ENCODE peak calls at places on chromosomes 13 and 19, in ten cellular contexts. One of them, this sample, is unnamed.

GRCh38 chr13:68176486-68176885 is 946.4 kb upstream of the PCDH9 start:
- DNase-seq in GM03348: no peak
- DNase-seq in dorsolateral prefrontal cortex: no peak
- DNase-seq in adrenal gland: peak
- DNase-seq in neural crest cell: no peak
- DNase-seq in epithelial cell of proximal tubule: peak
- DNase-seq in stimulated activated CD8-positive, alpha-beta memory T cell treated with anti-CD3 and anti-CD28 coated beads, Interleukin-2, amount 100 ng/mL, for 1 hour: no peak
- DNase-seq in midbrain: no peak
- DNase-seq in activated T-helper 1 cell treated with Interleukin-2 at 50 U/mL for 16 hours: no peak
- DNase-seq in thoracic aorta: no peak
- DNase-seq in this sample: no peak

GRCh38 chr13:94556016-94556415 is 39.9 kb downstream of the TGDS start:
- DNase-seq in epithelial cell of proximal tubule: no peak
- DNase-seq in stimulated activated CD8-positive, alpha-beta memory T cell treated with anti-CD3 and anti-CD28 coated beads, Interleukin-2, amount 100 ng/mL, for 1 hour: no peak
- DNase-seq in neural crest cell: no peak
- DNase-seq in activated T-helper 1 cell treated with Interleukin-2 at 50 U/mL for 16 hours: no peak
- DNase-seq in dorsolateral prefrontal cortex: no peak
- DNase-seq in midbrain: no peak
- DNase-seq in GM03348: no peak
- DNase-seq in adrenal gland: no peak
- DNase-seq in thoracic aorta: no peak
- DNase-seq in this sample: no peak

GRCh38 chr13:106533940-106534843 is 1.3 kb downstream of the EFNB2 start:
- DNase-seq in midbrain: peak
- DNase-seq in epithelial cell of proximal tubule: no peak
- DNase-seq in thoracic aorta: no peak
- DNase-seq in adrenal gland: no peak
- DNase-seq in GM03348: peak
- DNase-seq in stimulated activated CD8-positive, alpha-beta memory T cell treated with anti-CD3 and anti-CD28 coated beads, Interleukin-2, amount 100 ng/mL, for 1 hour: no peak
- DNase-seq in dorsolateral prefrontal cortex: no peak
- DNase-seq in activated T-helper 1 cell treated with Interleukin-2 at 50 U/mL for 16 hours: no peak
- DNase-seq in neural crest cell: peak
- DNase-seq in this sample: peak

GRCh38 chr19:48638831-48639381 is 1.7 kb upstream of the DBP start:
- DNase-seq in dorsolateral prefrontal cortex: no peak
- DNase-seq in adrenal gland: peak
- DNase-seq in neural crest cell: no peak
- DNase-seq in thoracic aorta: no peak
- DNase-seq in epithelial cell of proximal tubule: no peak
- DNase-seq in midbrain: no peak
- DNase-seq in GM03348: no peak
- DNase-seq in stimulated activated CD8-positive, alpha-beta memory T cell treated with anti-CD3 and anti-CD28 coated beads, Interleukin-2, amount 100 ng/mL, for 1 hour: no peak
- DNase-seq in activated T-helper 1 cell treated with Interleukin-2 at 50 U/mL for 16 hours: no peak
- DNase-seq in this sample: no peak

GRCh38 chr19:32607479-32607878 is 26.5 kb downstream of the PDCD5 start:
- DNase-seq in epithelial cell of proximal tubule: no peak
- DNase-seq in GM03348: no peak
- DNase-seq in dorsolateral prefrontal cortex: no peak
- DNase-seq in neural crest cell: no peak
- DNase-seq in activated T-helper 1 cell treated with Interleukin-2 at 50 U/mL for 16 hours: no peak
- DNase-seq in midbrain: no peak
- DNase-seq in adrenal gland: no peak
- DNase-seq in stimulated activated CD8-positive, alpha-beta memory T cell treated with anti-CD3 and anti-CD28 coated beads, Interleukin-2, amount 100 ng/mL, for 1 hour: no peak
- DNase-seq in thoracic aorta: no peak
- DNase-seq in this sample: no peak

GRCh38 chr19:40663712-40664692 is 26.4 kb downstream of the NUMBL start:
- DNase-seq in midbrain: no peak
- DNase-seq in activated T-helper 1 cell treated with Interleukin-2 at 50 U/mL for 16 hours: no peak
- DNase-seq in dorsolateral prefrontal cortex: no peak
- DNase-seq in GM03348: peak
- DNase-seq in thoracic aorta: no peak
- DNase-seq in stimulated activated CD8-positive, alpha-beta memory T cell treated with anti-CD3 and anti-CD28 coated beads, Interleukin-2, amount 100 ng/mL, for 1 hour: no peak
- DNase-seq in adrenal gland: peak
- DNase-seq in epithelial cell of proximal tubule: no peak
- DNase-seq in neural crest cell: no peak
- DNase-seq in this sample: no peak

GRCh38 chr13:99425485-99426341 is 75.6 kb upstream of the TM9SF2 start:
- DNase-seq in GM03348: no peak
- DNase-seq in activated T-helper 1 cell treated with Interleukin-2 at 50 U/mL for 16 hours: peak
- DNase-seq in stimulated activated CD8-positive, alpha-beta memory T cell treated with anti-CD3 and anti-CD28 coated beads, Interleukin-2, amount 100 ng/mL, for 1 hour: no peak
- DNase-seq in dorsolateral prefrontal cortex: no peak
- DNase-seq in adrenal gland: no peak
- DNase-seq in epithelial cell of proximal tubule: no peak
- DNase-seq in thoracic aorta: no peak
- DNase-seq in midbrain: peak
- DNase-seq in neural crest cell: no peak
- DNase-seq in this sample: no peak

GRCh38 chr19:42069619-42070293 is at the start of gene GRIK5:
- DNase-seq in neural crest cell: no peak
- DNase-seq in activated T-helper 1 cell treated with Interleukin-2 at 50 U/mL for 16 hours: no peak
- DNase-seq in dorsolateral prefrontal cortex: no peak
- DNase-seq in epithelial cell of proximal tubule: no peak
- DNase-seq in midbrain: no peak
- DNase-seq in GM03348: no peak
- DNase-seq in thoracic aorta: no peak
- DNase-seq in stimulated activated CD8-positive, alpha-beta memory T cell treated with anti-CD3 and anti-CD28 coated beads, Interleukin-2, amount 100 ng/mL, for 1 hour: no peak
- DNase-seq in adrenal gland: no peak
- DNase-seq in this sample: peak

GRCh38 chr13:56352356-56352755 is 788.4 kb upstream of the PRR20A start:
- DNase-seq in thoracic aorta: no peak
- DNase-seq in epithelial cell of proximal tubule: peak
- DNase-seq in neural crest cell: no peak
- DNase-seq in midbrain: no peak
- DNase-seq in adrenal gland: no peak
- DNase-seq in stimulated activated CD8-positive, alpha-beta memory T cell treated with anti-CD3 and anti-CD28 coated beads, Interleukin-2, amount 100 ng/mL, for 1 hour: no peak
- DNase-seq in dorsolateral prefrontal cortex: no peak
- DNase-seq in GM03348: no peak
- DNase-seq in activated T-helper 1 cell treated with Interleukin-2 at 50 U/mL for 16 hours: no peak
- DNase-seq in this sample: no peak

GRCh38 chr13:30880756-30881155 is 25.3 kb upstream of the MEDAG start:
- DNase-seq in dorsolateral prefrontal cortex: no peak
- DNase-seq in activated T-helper 1 cell treated with Interleukin-2 at 50 U/mL for 16 hours: no peak
- DNase-seq in GM03348: peak
- DNase-seq in stimulated activated CD8-positive, alpha-beta memory T cell treated with anti-CD3 and anti-CD28 coated beads, Interleukin-2, amount 100 ng/mL, for 1 hour: no peak
- DNase-seq in midbrain: no peak
- DNase-seq in adrenal gland: peak
- DNase-seq in thoracic aorta: no peak
- DNase-seq in neural crest cell: no peak
- DNase-seq in epithelial cell of proximal tubule: peak
- DNase-seq in this sample: no peak

GRCh38 chr19:29639086-29639485 is 26.2 kb upstream of the PLEKHF1 start:
- DNase-seq in epithelial cell of proximal tubule: no peak
- DNase-seq in neural crest cell: no peak
- DNase-seq in thoracic aorta: no peak
- DNase-seq in dorsolateral prefrontal cortex: no peak
- DNase-seq in stimulated activated CD8-positive, alpha-beta memory T cell treated with anti-CD3 and anti-CD28 coated beads, Interleukin-2, amount 100 ng/mL, for 1 hour: no peak
- DNase-seq in activated T-helper 1 cell treated with Interleukin-2 at 50 U/mL for 16 hours: no peak
- DNase-seq in midbrain: no peak
- DNase-seq in adrenal gland: no peak
- DNase-seq in GM03348: no peak
- DNase-seq in this sample: no peak

GRCh38 chr19:10780368-10780767 is 55.6 kb downstream of the TMED1 start:
- DNase-seq in midbrain: peak
- DNase-seq in epithelial cell of proximal tubule: no peak
- DNase-seq in dorsolateral prefrontal cortex: no peak
- DNase-seq in GM03348: no peak
- DNase-seq in thoracic aorta: no peak
- DNase-seq in activated T-helper 1 cell treated with Interleukin-2 at 50 U/mL for 16 hours: no peak
- DNase-seq in neural crest cell: no peak
- DNase-seq in adrenal gland: peak
- DNase-seq in stimulated activated CD8-positive, alpha-beta memory T cell treated with anti-CD3 and anti-CD28 coated beads, Interleukin-2, amount 100 ng/mL, for 1 hour: no peak
- DNase-seq in this sample: no peak

GRCh38 chr19:10091892-10092641 is 6.0 kb downstream of the SHFL start:
- DNase-seq in dorsolateral prefrontal cortex: no peak
- DNase-seq in activated T-helper 1 cell treated with Interleukin-2 at 50 U/mL for 16 hours: no peak
- DNase-seq in thoracic aorta: no peak
- DNase-seq in adrenal gland: peak
- DNase-seq in GM03348: no peak
- DNase-seq in neural crest cell: no peak
- DNase-seq in stimulated activated CD8-positive, alpha-beta memory T cell treated with anti-CD3 and anti-CD28 coated beads, Interleukin-2, amount 100 ng/mL, for 1 hour: no peak
- DNase-seq in epithelial cell of proximal tubule: no peak
- DNase-seq in midbrain: no peak
- DNase-seq in this sample: no peak

GRCh38 chr19:48596679-48597465 is 9.7 kb upstream of the SPACA4 start:
- DNase-seq in neural crest cell: no peak
- DNase-seq in adrenal gland: no peak
- DNase-seq in stimulated activated CD8-positive, alpha-beta memory T cell treated with anti-CD3 and anti-CD28 coated beads, Interleukin-2, amount 100 ng/mL, for 1 hour: no peak
- DNase-seq in midbrain: no peak
- DNase-seq in dorsolateral prefrontal cortex: no peak
- DNase-seq in GM03348: no peak
- DNase-seq in activated T-helper 1 cell treated with Interleukin-2 at 50 U/mL for 16 hours: peak
- DNase-seq in thoracic aorta: no peak
- DNase-seq in epithelial cell of proximal tubule: no peak
- DNase-seq in this sample: no peak

GRCh38 chr19:19361075-19361594 is 40.5 kb downstream of the MAU2 start:
- DNase-seq in stimulated activated CD8-positive, alpha-beta memory T cell treated with anti-CD3 and anti-CD28 coated beads, Interleukin-2, amount 100 ng/mL, for 1 hour: peak
- DNase-seq in GM03348: peak
- DNase-seq in adrenal gland: peak
- DNase-seq in thoracic aorta: peak
- DNase-seq in dorsolateral prefrontal cortex: peak
- DNase-seq in activated T-helper 1 cell treated with Interleukin-2 at 50 U/mL for 16 hours: peak
- DNase-seq in midbrain: peak
- DNase-seq in neural crest cell: peak
- DNase-seq in epithelial cell of proximal tubule: no peak
- DNase-seq in this sample: peak

GRCh38 chr13:50916701-50917184 is 7.2 kb downstream of the RNASEH2B start:
- DNase-seq in adrenal gland: peak
- DNase-seq in midbrain: peak
- DNase-seq in neural crest cell: no peak
- DNase-seq in epithelial cell of proximal tubule: no peak
- DNase-seq in GM03348: no peak
- DNase-seq in activated T-helper 1 cell treated with Interleukin-2 at 50 U/mL for 16 hours: no peak
- DNase-seq in stimulated activated CD8-positive, alpha-beta memory T cell treated with anti-CD3 and anti-CD28 coated beads, Interleukin-2, amount 100 ng/mL, for 1 hour: no peak
- DNase-seq in thoracic aorta: no peak
- DNase-seq in dorsolateral prefrontal cortex: no peak
- DNase-seq in this sample: peak

GRCh38 chr19:10010247-10010691 is at the start of gene COL5A3:
- DNase-seq in GM03348: peak
- DNase-seq in midbrain: no peak
- DNase-seq in neural crest cell: no peak
- DNase-seq in adrenal gland: peak
- DNase-seq in thoracic aorta: no peak
- DNase-seq in epithelial cell of proximal tubule: no peak
- DNase-seq in stimulated activated CD8-positive, alpha-beta memory T cell treated with anti-CD3 and anti-CD28 coated beads, Interleukin-2, amount 100 ng/mL, for 1 hour: no peak
- DNase-seq in activated T-helper 1 cell treated with Interleukin-2 at 50 U/mL for 16 hours: no peak
- DNase-seq in dorsolateral prefrontal cortex: no peak
- DNase-seq in this sample: no peak

GRCh38 chr19:39969266-39969665 is 1.7 kb upstream of the PSMC4 start:
- DNase-seq in thoracic aorta: no peak
- DNase-seq in activated T-helper 1 cell treated with Interleukin-2 at 50 U/mL for 16 hours: no peak
- DNase-seq in dorsolateral prefrontal cortex: no peak
- DNase-seq in epithelial cell of proximal tubule: no peak
- DNase-seq in adrenal gland: no peak
- DNase-seq in stimulated activated CD8-positive, alpha-beta memory T cell treated with anti-CD3 and anti-CD28 coated beads, Interleukin-2, amount 100 ng/mL, for 1 hour: no peak
- DNase-seq in midbrain: no peak
- DNase-seq in GM03348: no peak
- DNase-seq in neural crest cell: no peak
- DNase-seq in this sample: no peak

GRCh38 chr13:51423766-51424165 is 29.1 kb downstream of the INTS6 start:
- DNase-seq in epithelial cell of proximal tubule: no peak
- DNase-seq in adrenal gland: no peak
- DNase-seq in dorsolateral prefrontal cortex: no peak
- DNase-seq in activated T-helper 1 cell treated with Interleukin-2 at 50 U/mL for 16 hours: no peak
- DNase-seq in neural crest cell: no peak
- DNase-seq in stimulated activated CD8-positive, alpha-beta memory T cell treated with anti-CD3 and anti-CD28 coated beads, Interleukin-2, amount 100 ng/mL, for 1 hour: no peak
- DNase-seq in GM03348: no peak
- DNase-seq in midbrain: no peak
- DNase-seq in thoracic aorta: no peak
- DNase-seq in this sample: no peak

GRCh38 chr13:66992183-66992582 is 238.0 kb downstream of the PCDH9 start:
- DNase-seq in neural crest cell: no peak
- DNase-seq in midbrain: peak
- DNase-seq in activated T-helper 1 cell treated with Interleukin-2 at 50 U/mL for 16 hours: no peak
- DNase-seq in GM03348: no peak
- DNase-seq in stimulated activated CD8-positive, alpha-beta memory T cell treated with anti-CD3 and anti-CD28 coated beads, Interleukin-2, amount 100 ng/mL, for 1 hour: no peak
- DNase-seq in dorsolateral prefrontal cortex: no peak
- DNase-seq in adrenal gland: no peak
- DNase-seq in epithelial cell of proximal tubule: peak
- DNase-seq in thoracic aorta: no peak
- DNase-seq in this sample: no peak

GRCh38 chr19:16599655-16600346 is 27.6 kb upstream of the SLC35E1 start:
- DNase-seq in thoracic aorta: no peak
- DNase-seq in epithelial cell of proximal tubule: no peak
- DNase-seq in dorsolateral prefrontal cortex: no peak
- DNase-seq in activated T-helper 1 cell treated with Interleukin-2 at 50 U/mL for 16 hours: no peak
- DNase-seq in GM03348: no peak
- DNase-seq in adrenal gland: no peak
- DNase-seq in midbrain: no peak
- DNase-seq in stimulated activated CD8-positive, alpha-beta memory T cell treated with anti-CD3 and anti-CD28 coated beads, Interleukin-2, amount 100 ng/mL, for 1 hour: no peak
- DNase-seq in neural crest cell: no peak
- DNase-seq in this sample: no peak

GRCh38 chr13:59533561-59534337 is 630.0 kb downstream of the DIAPH3 start:
- DNase-seq in adrenal gland: no peak
- DNase-seq in GM03348: no peak
- DNase-seq in neural crest cell: no peak
- DNase-seq in epithelial cell of proximal tubule: no peak
- DNase-seq in thoracic aorta: no peak
- DNase-seq in dorsolateral prefrontal cortex: no peak
- DNase-seq in midbrain: no peak
- DNase-seq in activated T-helper 1 cell treated with Interleukin-2 at 50 U/mL for 16 hours: no peak
- DNase-seq in stimulated activated CD8-positive, alpha-beta memory T cell treated with anti-CD3 and anti-CD28 coated beads, Interleukin-2, amount 100 ng/mL, for 1 hour: no peak
- DNase-seq in this sample: no peak

This sample was measured in NCI-H526.